ENCODE peak calls at places on chromosomes 3 and 15, in ten cellular contexts. D is fibroblast of pulmonary artery, A is left ventricle myocardium inferior, Y is right lobe of liver, G is GM13977, M is HFFc6, S is sigmoid colon, Z is A549, C is lower lobe of right lung, K is PC-9. X is an unnamed sample.
A peak's percentile ranks its signal among the peaks of the same experiment; 100 is the strongest.

GRCh38 chr3:186784820-186785516 is 1.6 kb downstream of the EIF4A2 start:
- DNase-seq in K (peak; percentile 66), G (no peak), Y (no peak), S (no peak), Z (no peak), C (no peak), D (peak; percentile 3), A (no peak), M (no peak), X (no peak)

GRCh38 chr3:107458871-107459270 is 63.9 kb upstream of the BBX start:
- DNase-seq in S (no peak), Y (no peak), D (peak; percentile 72), K (no peak), A (no peak), C (no peak), Z (peak; percentile 4), M (no peak), G (no peak), X (no peak)

GRCh38 chr15:45637552-45638033 is 2.8 kb downstream of the SQOR start:
- DNase-seq in S (peak; percentile 84), C (no peak), G (peak; percentile 78), K (no peak), M (peak; percentile 73), A (peak; percentile 54), Y (no peak), Z (peak; percentile 77), D (peak; percentile 97), X (no peak)

GRCh38 chr3:79922633-79923032 is 154.8 kb upstream of the ROBO1 start:
- DNase-seq in G (no peak), D (no peak), S (no peak), C (no peak), K (no peak), A (no peak), Y (no peak), M (no peak), Z (no peak), X (no peak)

GRCh38 chr15:39156636-39157255 is 424.1 kb upstream of the THBS1 start:
- DNase-seq in G (no peak), C (no peak), Y (no peak), Z (no peak), A (peak; percentile 46), D (no peak), S (peak; percentile 64), K (no peak), M (no peak), X (no peak)

GRCh38 chr15:35533130-35534110 is 12.5 kb downstream of the DPH6 start:
- DNase-seq in G (no peak), A (no peak), D (no peak), S (no peak), C (no peak), Z (no peak), Y (no peak), M (peak; percentile 81), K (no peak), X (no peak)

GRCh38 chr3:126911162-126912026 is 71.5 kb upstream of the PLXNA1 start:
- DNase-seq in Y (no peak), A (peak; percentile 29), C (peak; percentile 66), M (peak; percentile 93), G (peak; percentile 90), Z (peak; percentile 79), K (peak; percentile 97), D (peak; percentile 95), S (no peak), X (peak; percentile 65)

GRCh38 chr3:47244531-47245100 is 38.0 kb downstream of the KIF9 start:
- DNase-seq in Z (no peak), M (no peak), D (no peak), G (no peak), C (peak; percentile 37), Y (no peak), K (no peak), A (no peak), S (no peak), X (no peak)

GRCh38 chr3:151933224-151933858 is 59.9 kb downstream of the SUCNR1 start:
- DNase-seq in A (no peak), Z (no peak), M (peak; percentile 55), S (no peak), G (no peak), K (peak; percentile 49), Y (no peak), C (no peak), D (no peak), X (no peak)

GRCh38 chr15:45331977-45332376 is 46.4 kb downstream of the GATM start:
- DNase-seq in D (no peak), C (no peak), A (no peak), K (no peak), G (no peak), Z (no peak), Y (no peak), M (no peak), S (no peak), X (no peak)

GRCh38 chr3:42387802-42388651 is 22.4 kb downstream of the LYZL4 start:
- DNase-seq in S (no peak), M (no peak), Y (no peak), D (peak; percentile 11), C (no peak), K (no peak), Z (no peak), A (no peak), G (no peak), X (no peak)

GRCh38 chr15:57671636-57672035 is 34.9 kb upstream of the POLR2M start:
- DNase-seq in A (no peak), S (no peak), M (no peak), K (no peak), C (no peak), D (no peak), Z (no peak), Y (no peak), G (no peak), X (no peak)

GRCh38 chr3:85560088-85560790 is 601.5 kb downstream of the CADM2 start:
- DNase-seq in D (peak; percentile 35), S (no peak), Z (no peak), A (no peak), G (no peak), Y (no peak), M (no peak), C (no peak), K (no peak), X (no peak)

GRCh38 chr3:38739396-38739689 is 76.7 kb downstream of the SCN10A start:
- DNase-seq in G (no peak), D (no peak), C (no peak), A (no peak), Y (no peak), K (no peak), Z (no peak), S (no peak), M (no peak), X (no peak)

GRCh38 chr3:38739931-38740330 is 76.1 kb downstream of the SCN10A start:
- DNase-seq in M (no peak), Y (no peak), K (no peak), Z (no peak), C (no peak), D (no peak), S (no peak), A (no peak), G (no peak), X (no peak)

GRCh38 chr3:38742551-38742950 is 73.5 kb downstream of the SCN10A start:
- DNase-seq in Y (no peak), Z (no peak), A (no peak), G (no peak), D (no peak), M (no peak), S (no peak), C (no peak), K (no peak), X (no peak)

GRCh38 chr3:38738630-38739395 is 77.2 kb downstream of the SCN10A start:
- DNase-seq in D (peak; percentile 60), K (no peak), Z (peak; percentile 42), C (no peak), S (no peak), Y (no peak), M (peak; percentile 35), G (peak; percentile 64), A (no peak), X (no peak)
- TF ChIP-seq CTCF in D (peak; percentile 88), K (peak; percentile 48), Z (peak; percentile 26), C (peak; percentile 27), S (no peak), Y (peak; percentile 20), M (peak; percentile 85), G (peak; percentile 62), A (peak; percentile 59), X (no peak)

DNA sequence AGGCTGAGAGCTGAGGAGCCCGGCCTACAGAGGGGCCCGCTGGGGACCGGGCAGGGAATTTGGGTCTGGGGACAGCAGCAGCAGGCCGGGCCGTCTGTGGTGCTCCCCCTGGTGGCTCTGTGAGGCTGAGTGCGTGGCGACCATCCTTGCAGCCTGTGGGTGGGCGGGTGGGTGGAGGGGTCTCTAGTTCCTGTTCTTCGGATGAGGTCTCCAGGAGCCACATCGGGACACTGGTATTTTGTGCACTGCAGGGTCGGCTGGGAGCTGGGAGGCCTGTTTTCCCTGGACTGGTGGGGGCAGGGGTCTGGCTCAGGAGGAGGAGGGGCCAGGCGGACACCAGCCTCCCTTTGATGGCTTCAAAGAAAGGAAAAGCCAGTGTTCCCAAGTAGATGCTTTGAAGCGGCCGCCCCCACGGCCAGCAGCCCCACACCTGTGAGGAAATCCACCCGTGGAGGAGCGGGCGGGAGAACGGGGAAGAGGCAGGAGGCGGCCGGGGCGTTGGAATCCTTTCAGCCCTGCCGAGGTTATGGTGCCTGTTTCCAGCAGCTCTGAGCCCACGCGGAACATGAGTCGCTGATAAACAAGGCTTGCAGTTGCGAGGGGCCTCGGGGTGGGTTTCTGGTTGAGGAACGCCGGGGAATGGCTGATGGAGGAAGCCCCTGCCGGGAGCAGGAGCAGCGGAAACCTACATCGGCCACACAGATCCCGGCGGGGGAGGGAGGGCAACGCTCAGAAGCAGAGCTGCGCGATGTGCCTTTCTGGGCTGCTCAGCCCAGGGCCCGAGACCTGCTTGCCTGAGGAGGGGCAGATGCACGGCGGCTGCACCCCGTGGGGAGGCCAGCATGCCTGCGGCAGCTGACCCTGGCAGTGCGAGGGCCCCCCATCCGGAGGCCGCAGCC is 154.3 kb downstream of the NSMCE3 start:
- DNase-seq in Y (no peak), C (no peak), D (peak; percentile 17), K (no peak), A (no peak), M (no peak), G (no peak), Z (no peak), S (no peak), X (no peak)
- TF ChIP-seq CTCF in Y (no peak), C (peak; percentile 27), D (peak; percentile 42), K (no peak), A (peak; percentile 43), M (peak; percentile 60), G (peak; percentile 20), Z (peak; percentile 34), S (peak; percentile 35), X (no peak)

GRCh38 chr15:92968926-92969664 is 69.0 kb downstream of the CHD2 start:
- DNase-seq in K (no peak), D (no peak), M (no peak), S (no peak), A (no peak), G (no peak), Z (peak; percentile 22), C (no peak), Y (no peak), X (no peak)
- TF ChIP-seq CTCF in K (no peak), D (peak; percentile 16), M (peak; percentile 45), S (no peak), A (peak; percentile 11), G (no peak), Z (no peak), C (no peak), Y (no peak), X (no peak)

GRCh38 chr3:159766563-159767185 is 222.0 kb upstream of the IL12A start:
- DNase-seq in Y (no peak), G (no peak), D (peak; percentile 61), A (no peak), M (peak; percentile 46), S (no peak), C (no peak), Z (peak; percentile 69), K (no peak), X (no peak)
- TF ChIP-seq CTCF in Y (peak; percentile 31), G (no peak), D (peak; percentile 63), A (peak; percentile 66), M (peak; percentile 79), S (peak; percentile 61), C (peak; percentile 41), Z (peak; percentile 37), K (peak; percentile 66), X (no peak)